ENCODE peak calls at places on chromosome 2, in six cellular contexts. S, C, D, I, O and U are unnamed samples.

GRCh38 chr2:40531359-40531758 is 79.5 kb upstream of the SLC8A1 start:
- DNase-seq in S (no peak), C (no peak), D (no peak), I (no peak), O (no peak), U (no peak)

GRCh38 chr2:73919596-73920228 is 7.0 kb upstream of the DGUOK start:
- DNase-seq in S (no peak), C (no peak), D (no peak), I (no peak), O (no peak), U (no peak)

GRCh38 chr2:182055993-182056392 is 70.3 kb downstream of the PPP1R1C start:
- DNase-seq in S (no peak), C (no peak), D (no peak), I (no peak), O (no peak), U (no peak)

GRCh38 chr2:3349211-3349693 is 28.4 kb downstream of the EIPR1 start:
- DNase-seq in S (no peak), C (no peak), D (no peak), I (peak), O (no peak), U (peak)

GRCh38 chr2:217988840-217989204 is 14.0 kb downstream of the TNS1 start:
- DNase-seq in S (no peak), C (no peak), D (no peak), I (peak), O (no peak), U (no peak)

GRCh38 chr2:204673877-204674276 is 128.6 kb downstream of the PARD3B start:
- DNase-seq in S (peak), C (no peak), D (no peak), I (no peak), O (no peak), U (no peak)

GRCh38 chr2:54556659-54557121 is 100.6 kb downstream of the SPTBN1 start:
- DNase-seq in S (no peak), C (no peak), D (no peak), I (no peak), O (no peak), U (no peak)

GRCh38 chr2:127095367-127095641 is 11.7 kb downstream of the BIN1 start:
- DNase-seq in S (no peak), C (no peak), D (no peak), I (no peak), O (no peak), U (no peak)

GRCh38 chr2:8977758-8978157 is 25.7 kb downstream of the MBOAT2 start:
- DNase-seq in S (no peak), C (no peak), D (no peak), I (no peak), O (no peak), U (no peak)

GRCh38 chr2:183149489-183149888 is 25.2 kb downstream of the NUP35 start:
- DNase-seq in S (no peak), C (no peak), D (no peak), I (no peak), O (no peak), U (no peak)

GRCh38 chr2:170313636-170314348 is 135.8 kb downstream of the MYO3B start:
- DNase-seq in S (peak), C (no peak), D (no peak), I (no peak), O (no peak), U (no peak)

GRCh38 chr2:172555522-172556283 is at the start of gene PDK1:
- DNase-seq in S (peak), C (peak), D (peak), I (peak), O (peak), U (peak)

GRCh38 chr2:167785606-167786005 is 461.8 kb downstream of the STK39 start:
- DNase-seq in S (no peak), C (no peak), D (no peak), I (no peak), O (no peak), U (no peak)

GRCh38 chr2:59312022-59312421 is 1070.9 kb upstream of the FANCL start:
- DNase-seq in S (no peak), C (no peak), D (no peak), I (no peak), O (no peak), U (no peak)

GRCh38 chr2:172743898-172744297 is 8.3 kb downstream of the RAPGEF4 start:
- DNase-seq in S (no peak), C (no peak), D (no peak), I (no peak), O (no peak), U (no peak)

GRCh38 chr2:187230088-187230487 is 218.0 kb downstream of the CALCRL start:
- DNase-seq in S (no peak), C (no peak), D (no peak), I (no peak), O (no peak), U (no peak)

GRCh38 chr2:241255542-241256167 is 59.8 kb downstream of the HDLBP start:
- DNase-seq in S (no peak), C (no peak), D (no peak), I (peak), O (peak), U (no peak)

GRCh38 chr2:1586946-1587840 is 157.1 kb downstream of the PXDN start:
- DNase-seq in S (peak), C (no peak), D (no peak), I (no peak), O (peak), U (no peak)

GRCh38 chr2:221572821-221573429 is 821 bp upstream of the EPHA4 start:
- DNase-seq in S (peak), C (peak), D (no peak), I (peak), O (peak), U (no peak)

GRCh38 chr2:191985740-191986139 is 138.9 kb upstream of the CAVIN2 start:
- DNase-seq in S (no peak), C (no peak), D (no peak), I (no peak), O (no peak), U (no peak)

GRCh38 chr2:234366891-234367290 is 130.0 kb downstream of the ARL4C start:
- DNase-seq in S (peak), C (no peak), D (no peak), I (no peak), O (no peak), U (no peak)

GRCh38 chr2:7792031-7792651 is 874.9 kb downstream of the RNF144A start:
- DNase-seq in S (peak), C (peak), D (peak), I (peak), O (no peak), U (no peak)

GRCh38 chr2:237702439-237703397 is 75.3 kb downstream of the LRRFIP1 start:
- DNase-seq in S (no peak), C (peak), D (no peak), I (peak), O (peak), U (no peak)

GRCh38 chr2:53473236-53473635 is 294.4 kb upstream of the CHAC2 start:
- DNase-seq in S (peak), C (peak), D (peak), I (peak), O (peak), U (no peak)

GRCh38 chr2:216119986-216120385 is 10.8 kb downstream of the XRCC5 start:
- DNase-seq in S (no peak), C (no peak), D (no peak), I (no peak), O (no peak), U (no peak)

GRCh38 chr2:64008434-64009009 is 10.7 kb downstream of the VPS54 start:
- DNase-seq in S (no peak), C (no peak), D (no peak), I (no peak), O (no peak), U (no peak)

GRCh38 chr2:214737188-214737587 is 72.3 kb downstream of the BARD1 start:
- DNase-seq in S (no peak), C (no peak), D (no peak), I (no peak), O (no peak), U (no peak)

GRCh38 chr2:42040643-42041277 is 7.1 kb upstream of the PKDCC start:
- DNase-seq in S (no peak), C (no peak), D (no peak), I (no peak), O (peak), U (no peak)

GRCh38 chr2:189152476-189152875 is 27.1 kb downstream of the COL5A2 start:
- DNase-seq in S (no peak), C (no peak), D (no peak), I (no peak), O (no peak), U (no peak)

GRCh38 chr2:124973396-124973795 is 948.3 kb downstream of the CNTNAP5 start:
- DNase-seq in S (no peak), C (no peak), D (no peak), I (no peak), O (no peak), U (no peak)

GRCh38 chr2:37637985-37638384 is 33.5 kb downstream of the CDC42EP3 start:
- DNase-seq in S (no peak), C (no peak), D (no peak), I (no peak), O (no peak), U (no peak)

GRCh38 chr2:198135481-198135934 is 331.1 kb downstream of the PLCL1 start:
- DNase-seq in S (no peak), C (no peak), D (no peak), I (no peak), O (no peak), U (no peak)

GRCh38 chr2:209977386-209978239 is 24.8 kb upstream of the RPE start:
- DNase-seq in S (peak), C (no peak), D (peak), I (no peak), O (no peak), U (no peak)

GRCh38 chr2:12884713-12885282 is 168.1 kb downstream of the TRIB2 start:
- DNase-seq in S (peak), C (no peak), D (no peak), I (peak), O (no peak), U (no peak)

GRCh38 chr2:121242175-121242875 is 42.7 kb downstream of the TFCP2L1 start:
- DNase-seq in S (no peak), C (no peak), D (no peak), I (no peak), O (no peak), U (no peak)

GRCh38 chr2:118371500-118371899 is 283.2 kb downstream of the INSIG2 start:
- DNase-seq in S (peak), C (no peak), D (peak), I (peak), O (peak), U (no peak)

GRCh38 chr2:240655931-240656886 is 26.5 kb downstream of the AQP12B start:
- DNase-seq in S (peak), C (no peak), D (no peak), I (no peak), O (peak), U (no peak)

GRCh38 chr2:20391951-20392699 is 41.5 kb upstream of the PUM2 start:
- DNase-seq in S (peak), C (peak), D (no peak), I (no peak), O (no peak), U (no peak)

GRCh38 chr2:232008907-232009638 is 47.6 kb downstream of the DIS3L2 start:
- DNase-seq in S (no peak), C (no peak), D (no peak), I (no peak), O (no peak), U (no peak)

GRCh38 chr2:232014681-232015080 is 53.2 kb downstream of the DIS3L2 start:
- DNase-seq in S (no peak), C (no peak), D (no peak), I (no peak), O (no peak), U (no peak)

GRCh38 chr2:232009639-232010274 is 48.2 kb downstream of the DIS3L2 start:
- DNase-seq in S (no peak), C (no peak), D (no peak), I (no peak), O (no peak), U (no peak)

GRCh38 chr2:232018191-232018590 is 56.7 kb downstream of the DIS3L2 start:
- DNase-seq in S (no peak), C (no peak), D (no peak), I (no peak), O (no peak), U (no peak)

GRCh38 chr2:232013701-232014353 is 52.3 kb downstream of the DIS3L2 start:
- DNase-seq in S (peak), C (no peak), D (no peak), I (no peak), O (no peak), U (peak)
- H3K27ac ChIP-seq in S (no peak), C (no peak), D (no peak), I (no peak), O (no peak), U (peak)

DNA sequence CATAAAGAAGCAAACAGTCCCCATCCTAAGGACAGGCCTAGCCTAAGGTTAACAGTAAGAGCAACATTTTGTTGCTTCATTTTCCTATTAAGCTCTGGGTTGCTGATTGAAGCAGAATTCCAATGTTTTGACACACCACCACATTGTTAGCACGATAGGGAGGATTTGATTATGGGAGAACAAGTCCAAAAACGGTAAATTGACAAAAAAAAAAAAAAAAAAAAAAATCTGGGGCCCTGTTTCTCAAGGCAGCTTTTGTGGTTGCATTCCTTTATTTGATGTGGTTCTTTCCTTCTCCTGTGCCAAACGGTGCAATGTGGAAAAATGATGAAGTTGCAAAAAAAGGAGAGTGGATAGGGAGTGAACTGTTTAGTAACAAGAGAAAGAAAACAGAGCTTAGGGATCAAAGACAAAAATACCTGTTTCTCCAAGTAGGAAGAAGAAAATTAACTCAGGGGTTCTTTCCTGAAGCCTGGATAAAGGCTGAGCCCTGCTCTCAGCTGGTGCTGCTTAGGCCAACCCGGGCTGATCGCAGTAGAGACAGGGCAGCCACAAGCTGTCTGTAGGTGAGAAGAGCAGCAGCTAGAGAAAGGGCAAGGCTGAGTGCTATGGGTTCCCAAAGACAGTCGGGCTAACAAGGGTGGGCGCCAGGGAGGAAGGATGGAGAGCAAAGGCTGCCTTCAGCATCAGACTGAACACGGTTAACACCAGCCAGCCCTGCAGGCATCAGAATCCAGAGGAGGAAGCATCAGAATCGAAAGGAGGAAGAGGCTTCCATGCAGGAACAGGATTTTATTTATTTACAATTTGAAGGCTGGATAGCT is 167.8 kb upstream of the FOSL2 start:
- DNase-seq in S (peak), C (no peak), D (no peak), I (no peak), O (no peak), U (no peak)
- H3K27ac ChIP-seq in S (no peak), C (peak), D (no peak), I (no peak), O (no peak), U (peak)

GRCh38 chr2:96739051-96739632 is 722 bp downstream of the LMAN2L start:
- DNase-seq in S (no peak), C (no peak), D (peak), I (no peak), O (no peak), U (no peak)
- H3K27ac ChIP-seq in S (no peak), C (peak), D (no peak), I (peak), O (no peak), U (peak)

GRCh38 chr2:201768918-201769317 is 11.8 kb downstream of the ALS2 start:
- DNase-seq in S (peak), C (no peak), D (no peak), I (no peak), O (no peak), U (no peak)
- H3K27ac ChIP-seq in S (no peak), C (no peak), D (no peak), I (no peak), O (no peak), U (no peak)

GRCh38 chr2:101829018-101829396 is 131.5 kb downstream of the MAP4K4 start:
- DNase-seq in S (no peak), C (no peak), D (peak), I (no peak), O (no peak), U (no peak)

GRCh38 chr2:101827246-101827645 is 129.7 kb downstream of the MAP4K4 start:
- DNase-seq in S (peak), C (no peak), D (no peak), I (no peak), O (no peak), U (peak)

GRCh38 chr2:101829429-101829828 is 131.9 kb downstream of the MAP4K4 start:
- DNase-seq in S (no peak), C (no peak), D (peak), I (no peak), O (no peak), U (no peak)

GRCh38 chr2:101830146-101830545 is 132.6 kb downstream of the MAP4K4 start:
- DNase-seq in S (no peak), C (no peak), D (peak), I (no peak), O (no peak), U (no peak)

GRCh38 chr2:101828267-101829017 is 130.9 kb downstream of the MAP4K4 start:
- DNase-seq in S (no peak), C (no peak), D (peak), I (no peak), O (no peak), U (no peak)
- H3K27ac ChIP-seq in S (no peak), C (no peak), D (no peak), I (no peak), O (no peak), U (peak)

DNA sequence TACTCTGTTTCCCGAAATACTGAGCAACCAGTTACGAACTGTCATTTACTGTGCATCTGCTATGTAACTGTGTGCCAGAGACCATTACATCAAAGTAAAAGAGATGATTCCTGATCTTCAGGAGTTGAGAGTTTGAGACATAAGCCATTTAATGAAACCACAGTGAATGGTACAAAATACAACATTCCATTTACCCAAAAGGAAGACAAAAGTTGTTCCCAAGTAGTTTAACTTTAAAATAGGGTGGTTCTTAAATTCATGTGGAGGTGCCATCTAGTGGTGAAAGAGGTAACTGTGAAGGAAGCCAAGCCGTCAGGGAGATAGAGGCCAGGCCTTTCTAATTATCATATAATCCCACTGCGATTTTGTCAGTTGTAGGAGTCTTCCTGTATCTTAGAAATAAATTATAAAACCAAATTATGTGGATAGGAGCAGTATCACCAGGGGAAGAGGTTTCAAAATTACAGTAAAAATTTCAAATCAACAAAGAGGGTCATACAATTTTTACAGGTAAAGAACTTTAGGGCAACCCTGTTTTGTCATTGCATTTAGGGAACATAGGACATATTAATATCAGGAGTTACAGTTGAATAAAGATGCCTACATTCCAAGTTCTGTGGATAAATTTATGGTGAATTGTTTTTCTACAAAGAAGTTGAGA is 67.7 kb downstream of the EPAS1 start:
- DNase-seq in S (peak), C (peak), D (peak), I (peak), O (no peak), U (no peak)
- H3K27ac ChIP-seq in S (no peak), C (no peak), D (no peak), I (no peak), O (no peak), U (no peak)

GRCh38 chr2:31054383-31054782 is 83.9 kb downstream of the GALNT14 start:
- DNase-seq in S (no peak), C (no peak), D (no peak), I (no peak), O (no peak), U (no peak)
- H3K27ac ChIP-seq in S (no peak), C (no peak), D (no peak), I (no peak), O (no peak), U (no peak)

DNA sequence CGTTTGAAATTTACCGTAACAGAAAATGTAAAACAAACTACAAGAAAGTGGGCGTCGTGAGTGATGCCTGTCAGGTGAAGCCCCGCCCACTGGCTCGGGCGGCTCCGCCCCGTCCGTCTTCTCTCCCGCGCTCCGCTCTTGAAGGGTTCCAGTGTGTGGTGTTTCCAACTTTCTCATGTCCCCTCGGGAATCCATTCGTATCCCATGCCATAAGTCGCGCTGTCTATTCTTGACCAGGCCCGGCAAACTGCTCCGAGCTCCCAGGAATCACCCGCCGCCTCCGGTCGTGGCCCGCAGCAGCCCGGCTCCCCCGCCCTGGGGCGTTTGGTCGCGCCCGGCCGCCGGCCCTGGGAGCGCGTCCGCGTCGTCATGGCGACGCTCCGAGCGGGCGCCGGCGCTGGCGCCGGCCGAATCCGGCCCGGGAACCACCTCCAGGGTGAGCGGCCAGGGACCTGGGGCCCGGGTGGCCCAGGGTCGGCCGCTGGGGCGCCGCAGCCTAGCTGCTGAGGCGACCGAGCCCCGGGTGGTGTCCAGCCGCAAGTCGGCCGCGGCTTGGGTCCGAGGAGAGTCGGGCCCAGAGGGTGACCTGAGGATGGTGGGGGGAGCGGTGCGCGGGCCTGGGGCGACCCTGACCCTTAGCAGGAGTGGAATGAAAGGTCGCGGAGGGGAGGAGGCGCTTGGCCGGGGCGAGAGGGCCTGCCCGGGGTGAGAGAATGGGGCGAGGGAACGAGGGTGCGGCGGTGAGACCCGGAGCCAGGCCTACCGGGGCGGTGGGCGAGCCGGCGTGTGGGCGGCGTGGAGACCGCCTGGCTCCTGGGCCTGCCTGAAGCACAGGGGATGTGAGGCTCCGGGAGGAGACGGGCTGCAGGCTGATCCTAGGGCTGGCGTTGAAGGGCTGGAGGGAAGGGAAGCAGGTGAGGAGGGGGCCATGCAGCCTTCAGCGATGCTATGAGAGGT is at the start of gene CFAP221:
- DNase-seq in S (peak), C (peak), D (no peak), I (peak), O (peak), U (no peak)
- H3K27ac ChIP-seq in S (no peak), C (peak), D (no peak), I (peak), O (no peak), U (no peak)